ENCODE peak calls at places on chromosomes 7 and 10, in five cellular contexts. L is iris pigment epithelial cell; F is renal cortical epithelial cell; Q is GM20000; B is stimulated activated CD4-positive, alpha-beta T cell treated with anti-CD3 and anti-CD28 coated beads, Interleukin-1b, Interleukin-23, amount 100 ng/mL, for 24 hours. D is an unnamed sample.

GRCh38 chr10:42149722-42150427 is 488.5 kb downstream of the ZNF33B start:
- DNase-seq in L (no peak), F (no peak), Q (no peak), B (no peak), D (no peak)

GRCh38 chr10:79385804-79386531 is 38.7 kb downstream of the PPIF start:
- DNase-seq in L (no peak), F (no peak), Q (peak), B (no peak), D (no peak)

GRCh38 chr7:99393363-99394187 is 14.8 kb downstream of the PDAP1 start:
- DNase-seq in L (no peak), F (no peak), Q (no peak), B (no peak), D (peak)

GRCh38 chr7:102978280-102978679 is 65.5 kb downstream of the LRRC17 start:
- DNase-seq in L (peak), F (peak), Q (no peak), B (no peak), D (peak)

GRCh38 chr7:158020706-158021095 is 566.9 kb downstream of the PTPRN2 start:
- DNase-seq in L (no peak), F (no peak), Q (no peak), B (no peak), D (no peak)

GRCh38 chr7:107596881-107597581 is 17.0 kb downstream of the BCAP29 start:
- DNase-seq in L (no peak), F (peak), Q (no peak), B (no peak), D (peak)

GRCh38 chr7:41304995-41305394 is 397.9 kb downstream of the INHBA start:
- DNase-seq in L (no peak), F (no peak), Q (no peak), B (no peak), D (no peak)

GRCh38 chr7:151900591-151901312 is 23.8 kb upstream of the PRKAG2 start:
- DNase-seq in L (no peak), F (no peak), Q (no peak), B (no peak), D (peak)

GRCh38 chr7:151876899-151877777 is at the start of gene PRKAG2:
- DNase-seq in L (peak), F (no peak), Q (peak), B (peak), D (peak)

GRCh38 chr7:909358-910329 is 33.3 kb downstream of the GET4 start:
- DNase-seq in L (peak), F (no peak), Q (no peak), B (no peak), D (peak)

GRCh38 chr7:48518092-48518491 is 346.8 kb downstream of the ABCA13 start:
- DNase-seq in L (no peak), F (no peak), Q (no peak), B (no peak), D (no peak)

GRCh38 chr10:5589963-5590511 is 65.3 kb downstream of the CALML3 start:
- DNase-seq in L (peak), F (peak), Q (no peak), B (no peak), D (peak)

GRCh38 chr7:27901028-27901760 is 161.2 kb downstream of the TAX1BP1 start:
- DNase-seq in L (peak), F (peak), Q (peak), B (no peak), D (peak)

GRCh38 chr7:45921699-45922519 is 837 bp upstream of the IGFBP3 start:
- DNase-seq in L (peak), F (peak), Q (no peak), B (no peak), D (peak)

GRCh38 chr10:18713077-18713476 is 53.8 kb downstream of the ARL5B start:
- DNase-seq in L (peak), F (peak), Q (no peak), B (no peak), D (peak)

GRCh38 chr7:123682690-123683089 is 27.0 kb downstream of the LMOD2 start:
- DNase-seq in L (peak), F (peak), Q (peak), B (no peak), D (peak)

GRCh38 chr10:122078326-122078725 is 89.4 kb downstream of the TACC2 start:
- DNase-seq in L (no peak), F (no peak), Q (no peak), B (no peak), D (no peak)

GRCh38 chr7:117403737-117404136 is 23.6 kb downstream of the ASZ1 start:
- DNase-seq in L (no peak), F (no peak), Q (no peak), B (no peak), D (no peak)

GRCh38 chr10:79179404-79180309 is 110.9 kb downstream of the ZMIZ1 start:
- DNase-seq in L (no peak), F (peak), Q (no peak), B (no peak), D (peak)

GRCh38 chr10:69474688-69475432 is 23.6 kb downstream of the TSPAN15 start:
- DNase-seq in L (peak), F (peak), Q (no peak), B (no peak), D (peak)

GRCh38 chr7:151936207-151936606 is 20.0 kb upstream of the GALNTL5 start:
- DNase-seq in L (no peak), F (no peak), Q (peak), B (no peak), D (no peak)

GRCh38 chr10:57830877-57831535 is 436.7 kb downstream of the IPMK start:
- DNase-seq in L (no peak), F (peak), Q (no peak), B (no peak), D (peak)

GRCh38 chr7:139763330-139763729 is 14.5 kb downstream of the HIPK2 start:
- DNase-seq in L (no peak), F (no peak), Q (no peak), B (no peak), D (no peak)